ENCODE peak calls at places on chromosome 1, in six cellular contexts. Z is activated T-cell treated with anti-CD3 and anti-CD28 coated beads for 1 hour, E is trophoblast cell, R is midbrain, S is ecto neural progenitor cell, A is lower leg skin. L is an unnamed sample.
A peak's percentile ranks its signal among the peaks of the same experiment; 100 is the strongest.

GRCh38 chr1:39107891-39108290 is 81.7 kb downstream of the NDUFS5 start:
- DNase-seq in Z (no peak), E (no peak), R (peak; percentile 55), S (no peak), A (no peak), L (no peak)

GRCh38 chr1:168454211-168454815 is 89.5 kb downstream of the XCL2 start:
- DNase-seq in Z (no peak), E (no peak), R (no peak), S (no peak), A (no peak), L (no peak)

GRCh38 chr1:173888749-173889148 is 20.6 kb downstream of the ZBTB37 start:
- DNase-seq in Z (no peak), E (no peak), R (no peak), S (no peak), A (no peak), L (no peak)

GRCh38 chr1:209134001-209134400 is 449.5 kb upstream of the CAMK1G start:
- DNase-seq in Z (no peak), E (no peak), R (no peak), S (no peak), A (no peak), L (no peak)

GRCh38 chr1:204813522-204813921 is 57.1 kb upstream of the NFASC start:
- DNase-seq in Z (no peak), E (no peak), R (no peak), S (no peak), A (no peak), L (no peak)

GRCh38 chr1:11550664-11551283 is 71.8 kb downstream of the DISP3 start:
- DNase-seq in Z (no peak), E (peak; percentile 87), R (peak; percentile 57), S (peak; percentile 89), A (no peak), L (peak; percentile 26)

GRCh38 chr1:185966487-185966886 is 232.3 kb downstream of the HMCN1 start:
- DNase-seq in Z (no peak), E (no peak), R (no peak), S (no peak), A (no peak), L (no peak)

GRCh38 chr1:59885160-59885832 is 41.3 kb downstream of the CYP2J2 start:
- DNase-seq in Z (no peak), E (no peak), R (no peak), S (no peak), A (no peak), L (no peak)

GRCh38 chr1:197145451-197146029 is 929 bp downstream of the ASPM start:
- DNase-seq in Z (no peak), E (peak; percentile 6), R (no peak), S (no peak), A (no peak), L (no peak)

GRCh38 chr1:91556556-91556955 is 55.9 kb downstream of the CDC7 start:
- DNase-seq in Z (no peak), E (no peak), R (no peak), S (no peak), A (no peak), L (no peak)

GRCh38 chr1:160257411-160258015 is 4.8 kb downstream of the DCAF8 start:
- DNase-seq in Z (no peak), E (no peak), R (peak; percentile 8), S (no peak), A (no peak), L (no peak)

GRCh38 chr1:107093385-107093784 is 36.9 kb downstream of the PRMT6 start:
- DNase-seq in Z (no peak), E (no peak), R (no peak), S (no peak), A (no peak), L (no peak)

GRCh38 chr1:56827711-56828110 is 8.5 kb upstream of the FYB2 start:
- DNase-seq in Z (no peak), E (no peak), R (no peak), S (no peak), A (no peak), L (no peak)

GRCh38 chr1:43930168-43930948 is 3.2 kb upstream of the ARTN start:
- DNase-seq in Z (no peak), E (no peak), R (no peak), S (no peak), A (no peak), L (no peak)

GRCh38 chr1:37137018-37137417 is 102.7 kb upstream of the GRIK3 start:
- DNase-seq in Z (no peak), E (no peak), R (no peak), S (no peak), A (no peak), L (no peak)

GRCh38 chr1:203440780-203441179 is 34.8 kb upstream of the PRELP start:
- DNase-seq in Z (no peak), E (peak; percentile 15), R (peak; percentile 78), S (no peak), A (peak; percentile 95), L (peak; percentile 86)

L was measured in uterus.